ENCODE peak calls at places on chromosomes 13 and 19, in four cellular contexts. U is aorta, B is AG10803, P is NCI-H1417. K is an unnamed sample.

GRCh38 chr19:41543582-41543981 is 32.4 kb upstream of the CEACAM21 start:
- DNase-seq in U (no peak), B (no peak), P (no peak), K (no peak)

GRCh38 chr19:17475541-17476115 is 5.3 kb downstream of the SLC27A1 start:
- DNase-seq in U (no peak), B (peak), P (no peak), K (no peak)

GRCh38 chr13:20124303-20124702 is 36.5 kb downstream of the GJA3 start:
- DNase-seq in U (no peak), B (peak), P (no peak), K (no peak)

GRCh38 chr19:2770055-2771013 is 12.7 kb downstream of the SGTA start:
- DNase-seq in U (no peak), B (peak), P (no peak), K (no peak)

GRCh38 chr13:111344471-111345191 is 24.2 kb downstream of the TEX29 start:
- DNase-seq in U (no peak), B (peak), P (no peak), K (peak)

GRCh38 chr13:60074397-60074796 is 89.3 kb downstream of the DIAPH3 start:
- DNase-seq in U (no peak), B (no peak), P (no peak), K (no peak)

GRCh38 chr13:50323440-50324070 is 308.3 kb downstream of the KCNRG start:
- DNase-seq in U (no peak), B (peak), P (no peak), K (no peak)

GRCh38 chr19:2212861-2213711 is 23.0 kb downstream of the PLEKHJ1 start:
- DNase-seq in U (no peak), B (no peak), P (no peak), K (no peak)

GRCh38 chr13:90696656-90697055 is 650.8 kb upstream of the MIR17HG start:
- DNase-seq in U (no peak), B (no peak), P (no peak), K (no peak)

GRCh38 chr19:7506385-7507328 is 9.2 kb upstream of the ZNF358 start:
- DNase-seq in U (peak), B (peak), P (peak), K (peak)

GRCh38 chr19:35673121-35673804 is 6.9 kb downstream of the UPK1A start:
- DNase-seq in U (peak), B (peak), P (peak), K (no peak)

GRCh38 chr13:110109910-110110309 is 197.0 kb downstream of the COL4A1 start:
- DNase-seq in U (peak), B (peak), P (no peak), K (no peak)

GRCh38 chr19:45163156-45163555 is 2.4 kb upstream of the NKPD1 start:
- DNase-seq in U (no peak), B (no peak), P (no peak), K (no peak)

GRCh38 chr13:41621716-41622508 is 164.6 kb downstream of the RGCC start:
- DNase-seq in U (no peak), B (peak), P (no peak), K (no peak)

GRCh38 chr13:74290324-74290773 is 156.1 kb upstream of the KLF12 start:
- DNase-seq in U (no peak), B (peak), P (peak), K (peak)

GRCh38 chr19:50794074-50794777 is 4.0 kb downstream of the ACP4 start:
- DNase-seq in U (no peak), B (no peak), P (peak), K (peak)

GRCh38 chr13:65856464-65856863 is 1373.7 kb downstream of the PCDH9 start:
- DNase-seq in U (no peak), B (peak), P (no peak), K (no peak)

GRCh38 chr13:98791611-98792010 is 39.1 kb upstream of the SLC15A1 start:
- DNase-seq in U (no peak), B (no peak), P (no peak), K (no peak)

GRCh38 chr13:47168086-47168485 is 271.2 kb upstream of the HTR2A start:
- DNase-seq in U (no peak), B (peak), P (no peak), K (no peak)

GRCh38 chr19:14413765-14414171 is 5.4 kb downstream of the DDX39A start:
- DNase-seq in U (no peak), B (no peak), P (no peak), K (no peak)

GRCh38 chr13:113921763-113922162 is 52.1 kb downstream of the C13orf46 start:
- DNase-seq in U (no peak), B (no peak), P (no peak), K (no peak)

GRCh38 chr13:24282256-24282655 is 27.1 kb upstream of the C1QTNF9 start:
- DNase-seq in U (no peak), B (no peak), P (no peak), K (no peak)

GRCh38 chr13:44259045-44260042 is 114.3 kb upstream of the SERP2 start:
- DNase-seq in U (no peak), B (peak), P (no peak), K (peak)

GRCh38 chr19:23526302-23526701 is 131.0 kb upstream of the ZNF91 start:
- DNase-seq in U (no peak), B (no peak), P (no peak), K (no peak)

GRCh38 chr13:113625965-113626661 is 31.9 kb downstream of the ATP4B start:
- DNase-seq in U (peak), B (peak), P (no peak), K (no peak)

GRCh38 chr19:7083076-7083956 is 13.8 kb downstream of the ZNF557 start:
- DNase-seq in U (no peak), B (peak), P (no peak), K (peak)

GRCh38 chr13:43087960-43088580 is 64.7 kb downstream of the DNAJC15 start:
- DNase-seq in U (no peak), B (peak), P (no peak), K (no peak)

GRCh38 chr19:7722231-7722651 is 9.7 kb downstream of the CLEC4G start:
- DNase-seq in U (no peak), B (no peak), P (peak), K (no peak)

GRCh38 chr19:16026756-16027155 is 49.5 kb upstream of the TPM4 start:
- DNase-seq in U (no peak), B (no peak), P (no peak), K (no peak)

GRCh38 chr13:30705672-30706071 is 29.7 kb upstream of the ALOX5AP start:
- DNase-seq in U (no peak), B (no peak), P (no peak), K (no peak)

GRCh38 chr13:73428137-73428536 is 369.3 kb downstream of the KLF5 start:
- DNase-seq in U (no peak), B (peak), P (no peak), K (no peak)